ENCODE peak calls at places on chromosomes 7 and 10, in seven cellular contexts. One of them, this sample, is unnamed.

GRCh38 chr10:27242951-27243551 is 2.5 kb upstream of the ACBD5 start:
- DNase-seq in CD4-positive, alpha-beta T cell: peak
- DNase-seq in NCI-H1105: no peak
- DNase-seq in colonic mucosa: peak
- DNase-seq in T-helper 2 cell: peak
- DNase-seq in activated CD4-positive, alpha-beta T cell treated with anti-CD3 and anti-CD28 coated beads, Interleukin-2, amount 50 U/mL, for 1 hour: peak
- DNase-seq in RCC 7860: peak
- DNase-seq in this sample: peak

GRCh38 chr10:49363309-49364031 is 32.4 kb downstream of the DRGX start:
- DNase-seq in NCI-H1105: no peak
- DNase-seq in CD4-positive, alpha-beta T cell: no peak
- DNase-seq in RCC 7860: no peak
- DNase-seq in colonic mucosa: peak
- DNase-seq in T-helper 2 cell: no peak
- DNase-seq in activated CD4-positive, alpha-beta T cell treated with anti-CD3 and anti-CD28 coated beads, Interleukin-2, amount 50 U/mL, for 1 hour: no peak
- DNase-seq in this sample: no peak

GRCh38 chr7:133027397-133027796 is 54.5 kb downstream of the CHCHD3 start:
- DNase-seq in T-helper 2 cell: no peak
- DNase-seq in NCI-H1105: no peak
- DNase-seq in colonic mucosa: no peak
- DNase-seq in activated CD4-positive, alpha-beta T cell treated with anti-CD3 and anti-CD28 coated beads, Interleukin-2, amount 50 U/mL, for 1 hour: no peak
- DNase-seq in CD4-positive, alpha-beta T cell: no peak
- DNase-seq in RCC 7860: no peak
- DNase-seq in this sample: no peak

GRCh38 chr10:97718178-97718577 is 4.6 kb downstream of the MARVELD1 start:
- DNase-seq in NCI-H1105: no peak
- DNase-seq in RCC 7860: no peak
- DNase-seq in CD4-positive, alpha-beta T cell: no peak
- DNase-seq in activated CD4-positive, alpha-beta T cell treated with anti-CD3 and anti-CD28 coated beads, Interleukin-2, amount 50 U/mL, for 1 hour: no peak
- DNase-seq in colonic mucosa: no peak
- DNase-seq in T-helper 2 cell: no peak
- DNase-seq in this sample: no peak

GRCh38 chr10:122190553-122190952 is 80.5 kb upstream of the BTBD16 start:
- DNase-seq in NCI-H1105: no peak
- DNase-seq in CD4-positive, alpha-beta T cell: no peak
- DNase-seq in activated CD4-positive, alpha-beta T cell treated with anti-CD3 and anti-CD28 coated beads, Interleukin-2, amount 50 U/mL, for 1 hour: no peak
- DNase-seq in RCC 7860: no peak
- DNase-seq in T-helper 2 cell: no peak
- DNase-seq in colonic mucosa: no peak
- DNase-seq in this sample: no peak

GRCh38 chr10:121580276-121581116 is 17.7 kb downstream of the FGFR2 start:
- DNase-seq in NCI-H1105: no peak
- DNase-seq in CD4-positive, alpha-beta T cell: no peak
- DNase-seq in activated CD4-positive, alpha-beta T cell treated with anti-CD3 and anti-CD28 coated beads, Interleukin-2, amount 50 U/mL, for 1 hour: no peak
- DNase-seq in colonic mucosa: no peak
- DNase-seq in RCC 7860: no peak
- DNase-seq in T-helper 2 cell: no peak
- DNase-seq in this sample: peak

GRCh38 chr7:121761399-121761798 is 111.6 kb upstream of the PTPRZ1 start:
- DNase-seq in NCI-H1105: no peak
- DNase-seq in CD4-positive, alpha-beta T cell: no peak
- DNase-seq in RCC 7860: no peak
- DNase-seq in colonic mucosa: no peak
- DNase-seq in activated CD4-positive, alpha-beta T cell treated with anti-CD3 and anti-CD28 coated beads, Interleukin-2, amount 50 U/mL, for 1 hour: no peak
- DNase-seq in T-helper 2 cell: no peak
- DNase-seq in this sample: no peak

GRCh38 chr10:3672220-3672619 is 112.8 kb downstream of the KLF6 start:
- DNase-seq in colonic mucosa: no peak
- DNase-seq in CD4-positive, alpha-beta T cell: no peak
- DNase-seq in NCI-H1105: no peak
- DNase-seq in activated CD4-positive, alpha-beta T cell treated with anti-CD3 and anti-CD28 coated beads, Interleukin-2, amount 50 U/mL, for 1 hour: no peak
- DNase-seq in RCC 7860: no peak
- DNase-seq in T-helper 2 cell: no peak
- DNase-seq in this sample: no peak

GRCh38 chr10:94850766-94851165 is 87.7 kb upstream of the CYP2C9 start:
- DNase-seq in T-helper 2 cell: no peak
- DNase-seq in activated CD4-positive, alpha-beta T cell treated with anti-CD3 and anti-CD28 coated beads, Interleukin-2, amount 50 U/mL, for 1 hour: no peak
- DNase-seq in CD4-positive, alpha-beta T cell: no peak
- DNase-seq in NCI-H1105: no peak
- DNase-seq in colonic mucosa: no peak
- DNase-seq in RCC 7860: no peak
- DNase-seq in this sample: no peak

GRCh38 chr10:112548535-112549276 is 101.7 kb downstream of the VTI1A start:
- DNase-seq in RCC 7860: no peak
- DNase-seq in colonic mucosa: no peak
- DNase-seq in NCI-H1105: no peak
- DNase-seq in CD4-positive, alpha-beta T cell: no peak
- DNase-seq in T-helper 2 cell: no peak
- DNase-seq in activated CD4-positive, alpha-beta T cell treated with anti-CD3 and anti-CD28 coated beads, Interleukin-2, amount 50 U/mL, for 1 hour: no peak
- DNase-seq in this sample: no peak

GRCh38 chr7:73706122-73707044 is 13.1 kb downstream of the STX1A start:
- DNase-seq in activated CD4-positive, alpha-beta T cell treated with anti-CD3 and anti-CD28 coated beads, Interleukin-2, amount 50 U/mL, for 1 hour: no peak
- DNase-seq in T-helper 2 cell: no peak
- DNase-seq in NCI-H1105: no peak
- DNase-seq in colonic mucosa: no peak
- DNase-seq in CD4-positive, alpha-beta T cell: no peak
- DNase-seq in RCC 7860: peak
- DNase-seq in this sample: no peak

GRCh38 chr7:124723012-124723411 is 42.6 kb downstream of the GPR37 start:
- DNase-seq in colonic mucosa: no peak
- DNase-seq in CD4-positive, alpha-beta T cell: no peak
- DNase-seq in RCC 7860: no peak
- DNase-seq in T-helper 2 cell: no peak
- DNase-seq in activated CD4-positive, alpha-beta T cell treated with anti-CD3 and anti-CD28 coated beads, Interleukin-2, amount 50 U/mL, for 1 hour: no peak
- DNase-seq in NCI-H1105: no peak
- DNase-seq in this sample: no peak

GRCh38 chr10:10092581-10092980 is 925.1 kb upstream of the CELF2 start:
- DNase-seq in colonic mucosa: no peak
- DNase-seq in T-helper 2 cell: no peak
- DNase-seq in activated CD4-positive, alpha-beta T cell treated with anti-CD3 and anti-CD28 coated beads, Interleukin-2, amount 50 U/mL, for 1 hour: no peak
- DNase-seq in NCI-H1105: no peak
- DNase-seq in CD4-positive, alpha-beta T cell: no peak
- DNase-seq in RCC 7860: no peak
- DNase-seq in this sample: peak

GRCh38 chr10:84138478-84139125 is 707 bp upstream of the GHITM start:
- DNase-seq in colonic mucosa: peak
- DNase-seq in T-helper 2 cell: peak
- DNase-seq in CD4-positive, alpha-beta T cell: peak
- DNase-seq in activated CD4-positive, alpha-beta T cell treated with anti-CD3 and anti-CD28 coated beads, Interleukin-2, amount 50 U/mL, for 1 hour: peak
- DNase-seq in RCC 7860: no peak
- DNase-seq in NCI-H1105: no peak
- DNase-seq in this sample: no peak